ENCODE peak calls at places on chromosomes 13 and 19, in nine cellular contexts. T is brain microvascular endothelial cell; M is left lung; I is PC-9; G is endothelial cell; F is choroid plexus epithelial cell; L is heart left ventricle; Y is uterus; O is CD8-positive, alpha-beta T cell. J is an unnamed sample.

GRCh38 chr13:90968510-90968909 is 379.0 kb upstream of the MIR17HG start:
- DNase-seq in T (no peak), M (no peak), I (peak; percentile 22), G (peak; percentile 54), F (peak; percentile 30), L (no peak), Y (no peak), O (no peak), J (no peak)

GRCh38 chr13:43357435-43358065 is 334.2 kb downstream of the DNAJC15 start:
- DNase-seq in T (no peak), M (no peak), I (no peak), G (no peak), F (no peak), L (peak; percentile 65), Y (no peak), O (no peak), J (no peak)

GRCh38 chr19:49502866-49503581 is 6.8 kb downstream of the RPS11 start:
- DNase-seq in T (peak; percentile 47), M (no peak), I (no peak), G (peak; percentile 35), F (peak; percentile 88), L (peak; percentile 49), Y (peak; percentile 56), O (no peak), J (no peak)

GRCh38 chr19:33690461-33691427 is 69.0 kb downstream of the CHST8 start:
- DNase-seq in T (no peak), M (peak; percentile 73), I (no peak), G (no peak), F (no peak), L (no peak), Y (no peak), O (no peak), J (no peak)

GRCh38 chr13:80605743-80606142 is 264.8 kb upstream of the SPRY2 start:
- DNase-seq in T (no peak), M (no peak), I (no peak), G (no peak), F (no peak), L (no peak), Y (no peak), O (no peak), J (no peak)

GRCh38 chr13:36323408-36323807 is 22.8 kb downstream of the SPART start:
- DNase-seq in T (no peak), M (no peak), I (no peak), G (no peak), F (no peak), L (no peak), Y (no peak), O (no peak), J (no peak)

GRCh38 chr13:24613128-24613527 is 67.1 kb upstream of the ATP12A start:
- DNase-seq in T (no peak), M (no peak), I (no peak), G (no peak), F (no peak), L (no peak), Y (no peak), O (no peak), J (peak; percentile 59)

GRCh38 chr13:100434010-100434763 is 154.4 kb downstream of the GGACT start:
- DNase-seq in T (peak; percentile 62), M (no peak), I (peak; percentile 50), G (no peak), F (peak; percentile 87), L (no peak), Y (no peak), O (no peak), J (no peak)

GRCh38 chr13:41059896-41060722 is 1.2 kb upstream of the WBP4 start:
- DNase-seq in T (peak; percentile 86), M (peak; percentile 95), I (peak; percentile 76), G (peak; percentile 86), F (peak; percentile 89), L (peak; percentile 90), Y (peak; percentile 91), O (peak; percentile 47), J (peak; percentile 92)

GRCh38 chr13:41059466-41059865 is 1.8 kb upstream of the WBP4 start:
- DNase-seq in T (no peak), M (no peak), I (no peak), G (no peak), F (peak; percentile 31), L (no peak), Y (no peak), O (no peak), J (no peak)

GRCh38 chr13:41061914-41062837 is 867 bp downstream of the WBP4 start:
- DNase-seq in T (peak; percentile 50), M (no peak), I (no peak), G (no peak), F (peak; percentile 84), L (no peak), Y (no peak), O (no peak), J (no peak)

GRCh38 chr13:41060723-41061074 is 610 bp upstream of the WBP4 start:
- DNase-seq in T (no peak), M (peak; percentile 97), I (peak; percentile 64), G (peak; percentile 79), F (peak; percentile 73), L (peak; percentile 79), Y (peak; percentile 83), O (peak; percentile 72), J (peak; percentile 91)

DNA sequence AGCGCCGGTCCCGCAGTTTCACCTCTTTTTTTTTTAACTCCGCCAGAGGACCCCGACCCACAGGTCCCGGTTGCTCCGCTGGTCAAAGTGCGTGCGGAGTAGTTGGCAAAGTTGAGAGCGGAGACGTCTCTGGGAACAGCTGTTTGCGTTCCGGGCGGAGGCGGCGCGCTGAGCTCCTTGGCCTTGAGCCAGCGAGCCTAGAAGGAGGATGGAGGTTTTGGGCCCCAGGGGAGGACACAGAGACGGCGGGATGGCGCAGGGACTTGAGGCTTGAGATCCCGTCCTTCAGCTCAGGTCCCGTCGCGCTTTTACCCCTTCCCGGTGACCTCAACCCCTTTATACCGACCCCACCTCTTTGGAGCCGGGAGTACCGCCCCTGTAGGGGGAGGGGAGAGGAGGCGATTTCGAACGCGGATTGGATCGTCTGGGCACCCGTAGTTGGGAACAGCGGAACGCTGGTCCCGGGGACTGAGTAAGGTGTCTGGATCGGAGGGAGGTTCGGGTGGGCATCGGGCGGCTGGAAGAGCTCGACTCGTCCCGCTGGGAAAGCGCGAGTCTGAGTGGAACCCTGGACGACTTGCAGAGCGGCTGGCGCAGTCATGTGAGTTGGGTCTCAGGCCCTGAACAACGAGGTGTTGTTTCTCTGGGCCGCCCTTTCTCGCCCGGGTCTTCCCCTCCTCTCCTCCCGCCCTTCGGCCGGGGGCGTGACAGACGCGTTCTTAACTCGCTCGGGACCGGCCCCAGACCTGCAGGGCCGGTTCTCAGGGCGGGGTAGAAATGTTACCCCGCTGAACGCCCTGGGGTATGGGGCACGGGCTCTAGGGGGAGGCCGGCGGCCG is at the start of gene WBP4:
- DNase-seq in T (peak; percentile 93), M (peak; percentile 97), I (peak; percentile 92), G (peak; percentile 94), F (peak; percentile 96), L (peak; percentile 96), Y (peak; percentile 94), O (peak; percentile 79), J (peak; percentile 97)
- TF ChIP-seq CTCF in T (peak; percentile 28), M (peak; percentile 9), I (no peak), G (no peak), F (peak; percentile 43), L (no peak), Y (peak; percentile 16), O (no peak), J (peak; percentile 20)

GRCh38 chr13:39072842-39073241 is 34.6 kb downstream of the NHLRC3 start:
- DNase-seq in T (no peak), M (no peak), I (no peak), G (no peak), F (no peak), L (no peak), Y (no peak), O (no peak), J (no peak)

GRCh38 chr13:39073983-39074382 is 35.7 kb downstream of the NHLRC3 start:
- DNase-seq in T (no peak), M (no peak), I (no peak), G (no peak), F (no peak), L (no peak), Y (no peak), O (no peak), J (no peak)
- TF ChIP-seq CTCF in T (no peak), M (no peak), I (no peak), G (no peak), F (no peak), L (no peak), Y (no peak), O (no peak), J (no peak)

GRCh38 chr13:33752631-33753030 is 65.3 kb upstream of the RFC3 start:
- DNase-seq in T (no peak), M (no peak), I (no peak), G (no peak), F (no peak), L (no peak), Y (no peak), O (no peak), J (no peak)

GRCh38 chr13:33761744-33762143 is 56.2 kb upstream of the RFC3 start:
- DNase-seq in T (peak; percentile 11), M (no peak), I (no peak), G (no peak), F (peak; percentile 61), L (no peak), Y (no peak), O (no peak), J (no peak)

GRCh38 chr13:33758113-33758512 is 59.8 kb upstream of the RFC3 start:
- DNase-seq in T (no peak), M (no peak), I (no peak), G (no peak), F (no peak), L (no peak), Y (no peak), O (no peak), J (no peak)

GRCh38 chr13:33757713-33758112 is 60.2 kb upstream of the RFC3 start:
- DNase-seq in T (no peak), M (no peak), I (no peak), G (no peak), F (no peak), L (no peak), Y (no peak), O (no peak), J (no peak)

GRCh38 chr13:33756929-33757328 is 61.0 kb upstream of the RFC3 start:
- DNase-seq in T (no peak), M (no peak), I (no peak), G (no peak), F (no peak), L (no peak), Y (no peak), O (no peak), J (no peak)
- TF ChIP-seq CTCF in T (no peak), M (no peak), I (no peak), G (no peak), F (no peak), L (no peak), Y (no peak), O (no peak), J (no peak)

GRCh38 chr19:12783849-12784393 is 7.4 kb upstream of the JUNB start:
- DNase-seq in T (no peak), M (no peak), I (peak; percentile 94), G (no peak), F (no peak), L (peak; percentile 82), Y (no peak), O (no peak), J (no peak)

GRCh38 chr19:12782174-12782423 is 6.7 kb upstream of the HOOK2 start:
- DNase-seq in T (no peak), M (no peak), I (no peak), G (no peak), F (no peak), L (no peak), Y (no peak), O (no peak), J (no peak)

GRCh38 chr19:12783226-12783848 is 7.9 kb upstream of the JUNB start:
- DNase-seq in T (no peak), M (no peak), I (no peak), G (no peak), F (no peak), L (no peak), Y (no peak), O (no peak), J (no peak)

GRCh38 chr19:12784394-12784870 is 6.9 kb upstream of the JUNB start:
- DNase-seq in T (no peak), M (no peak), I (no peak), G (no peak), F (no peak), L (no peak), Y (no peak), O (no peak), J (no peak)

DNA sequence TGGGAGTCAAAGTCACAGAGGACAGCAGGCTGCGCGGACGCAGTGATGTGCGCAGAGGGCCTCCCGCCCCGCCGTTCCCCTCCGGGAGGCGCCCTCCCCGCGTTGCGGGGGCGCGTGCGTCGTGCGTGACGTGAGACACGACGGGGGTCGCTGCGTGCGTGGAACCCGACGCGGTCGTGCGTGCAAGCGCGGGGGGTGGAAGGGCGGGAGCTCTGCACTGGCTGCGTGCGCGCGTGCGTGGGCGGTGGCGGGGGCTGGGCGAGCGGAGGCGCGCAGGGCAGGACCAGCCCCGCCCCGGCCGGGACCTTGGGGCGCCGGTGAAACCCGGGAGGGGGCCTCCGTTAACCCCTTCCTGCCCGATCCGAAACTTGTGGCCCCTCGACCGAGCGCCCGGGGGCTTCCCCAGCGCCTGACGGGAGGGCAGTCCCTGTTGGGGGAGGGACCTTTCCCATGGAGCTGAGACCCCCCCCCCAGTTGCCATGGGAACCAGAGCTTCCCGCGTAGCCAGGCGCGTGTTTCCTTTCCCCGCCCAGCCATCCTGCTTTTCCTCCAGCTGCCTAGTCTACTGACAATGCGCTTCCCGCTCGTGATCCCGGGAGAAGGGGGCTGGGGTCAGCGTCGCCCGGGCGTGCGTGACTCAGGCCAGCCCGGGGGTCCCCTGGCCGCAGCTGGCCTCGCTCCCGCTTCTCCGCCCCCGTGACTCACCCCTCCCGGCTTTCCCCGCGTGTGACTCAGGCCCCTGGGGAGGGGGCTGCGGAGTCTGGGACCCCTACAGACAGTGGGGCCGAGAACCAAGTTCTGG is 7.3 kb upstream of the HOOK2 start:
- DNase-seq in T (peak; percentile 65), M (peak; percentile 97), I (peak; percentile 76), G (peak; percentile 84), F (peak; percentile 89), L (peak; percentile 95), Y (peak; percentile 90), O (peak; percentile 88), J (no peak)
- TF ChIP-seq CTCF in T (no peak), M (no peak), I (no peak), G (no peak), F (no peak), L (no peak), Y (peak; percentile 11), O (no peak), J (no peak)

J was measured in osteocyte.